ENCODE peak calls at places on chromosomes 16 and 17, in five cellular contexts. One of them, this sample, is unnamed.

GRCh38 chr16:47729701-47730100 is 268.6 kb downstream of the PHKB start:
- DNase-seq in ACHN: no peak
- DNase-seq in AG10803: no peak
- DNase-seq in A172: no peak
- DNase-seq in epithelial cell of esophagus: no peak
- DNase-seq in this sample: no peak

GRCh38 chr17:42097691-42098661 is at the start of gene ZNF385C:
- DNase-seq in ACHN: no peak
- DNase-seq in AG10803: no peak
- DNase-seq in A172: no peak
- DNase-seq in epithelial cell of esophagus: no peak
- DNase-seq in this sample: no peak

GRCh38 chr16:84800118-84800517 is 19.7 kb upstream of the CRISPLD2 start:
- DNase-seq in ACHN: no peak
- DNase-seq in AG10803: no peak
- DNase-seq in A172: no peak
- DNase-seq in epithelial cell of esophagus: no peak
- DNase-seq in this sample: no peak

GRCh38 chr17:62790554-62790953 is 17.6 kb downstream of the MARCHF10 start:
- DNase-seq in ACHN: no peak
- DNase-seq in AG10803: peak
- DNase-seq in A172: peak
- DNase-seq in epithelial cell of esophagus: peak
- DNase-seq in this sample: no peak

GRCh38 chr16:47815655-47816054 is 340.1 kb downstream of the ABCC12 start:
- DNase-seq in ACHN: no peak
- DNase-seq in AG10803: peak
- DNase-seq in A172: peak
- DNase-seq in epithelial cell of esophagus: no peak
- DNase-seq in this sample: no peak

GRCh38 chr16:27405546-27406451 is 3.8 kb downstream of the IL21R start:
- DNase-seq in ACHN: no peak
- DNase-seq in AG10803: peak
- DNase-seq in A172: no peak
- DNase-seq in epithelial cell of esophagus: no peak
- DNase-seq in this sample: no peak

GRCh38 chr16:73048292-73049050 is 543 bp upstream of the ZFHX3 start:
- DNase-seq in ACHN: peak
- DNase-seq in AG10803: peak
- DNase-seq in A172: peak
- DNase-seq in epithelial cell of esophagus: no peak
- DNase-seq in this sample: peak

GRCh38 chr17:6638046-6638908 is 2.2 kb downstream of the KIAA0753 start:
- DNase-seq in ACHN: no peak
- DNase-seq in AG10803: no peak
- DNase-seq in A172: no peak
- DNase-seq in epithelial cell of esophagus: no peak
- DNase-seq in this sample: no peak

GRCh38 chr16:89187337-89188063 is 12.8 kb downstream of the SLC22A31 start:
- DNase-seq in ACHN: peak
- DNase-seq in AG10803: no peak
- DNase-seq in A172: peak
- DNase-seq in epithelial cell of esophagus: no peak
- DNase-seq in this sample: no peak